ENCODE peak calls at places on chromosomes 13 and 19, in nine cellular contexts. Z is mesendoderm, F is cardiac fibroblast, C is sigmoid colon, E is psoas muscle, S is brain microvascular endothelial cell, B is lower leg skin, H is dorsolateral prefrontal cortex, Q is transverse colon. V is an unnamed sample.

GRCh38 chr13:63882052-63882451 is 2466.4 kb upstream of the PCDH20 start:
- DNase-seq in Z (no peak), F (no peak), C (no peak), E (no peak), S (no peak), B (no peak), H (no peak), Q (no peak), V (no peak)

GRCh38 chr19:3359850-3360493 is 6.4 kb upstream of the NFIC start:
- DNase-seq in Z (no peak), F (no peak), C (no peak), E (no peak), S (no peak), B (no peak), H (no peak), Q (no peak), V (peak)

GRCh38 chr19:45954132-45954531 is 19.5 kb downstream of the NOVA2 start:
- DNase-seq in Z (peak), F (no peak), C (no peak), E (no peak), S (no peak), B (no peak), H (no peak), Q (no peak), V (no peak)

GRCh38 chr13:29319451-29319850 is 276.0 kb downstream of the SLC7A1 start:
- DNase-seq in Z (peak), F (no peak), C (no peak), E (no peak), S (no peak), B (no peak), H (no peak), Q (no peak), V (no peak)

GRCh38 chr19:45650722-45651121 is 11.5 kb upstream of the EML2 start:
- DNase-seq in Z (no peak), F (no peak), C (no peak), E (no peak), S (no peak), B (no peak), H (no peak), Q (no peak), V (no peak)

GRCh38 chr13:94313321-94313720 is 166.2 kb downstream of the DCT start:
- DNase-seq in Z (no peak), F (no peak), C (no peak), E (no peak), S (no peak), B (no peak), H (no peak), Q (no peak), V (no peak)

GRCh38 chr19:54792814-54793213 is 10.6 kb upstream of the KIR2DL4 start:
- DNase-seq in Z (no peak), F (no peak), C (peak), E (no peak), S (no peak), B (no peak), H (no peak), Q (no peak), V (no peak)

GRCh38 chr19:49585023-49585422 is 3.9 kb downstream of the PRRG2 start:
- DNase-seq in Z (peak), F (no peak), C (no peak), E (no peak), S (no peak), B (no peak), H (no peak), Q (no peak), V (no peak)

GRCh38 chr13:42225051-42225450 is 46.9 kb upstream of the AKAP11 start:
- DNase-seq in Z (no peak), F (no peak), C (no peak), E (no peak), S (no peak), B (no peak), H (no peak), Q (no peak), V (no peak)

GRCh38 chr13:27296496-27296895 is 25.9 kb downstream of the RASL11A start:
- DNase-seq in Z (no peak), F (no peak), C (no peak), E (no peak), S (no peak), B (no peak), H (peak), Q (no peak), V (no peak)

GRCh38 chr13:30796132-30796832 is 60.9 kb downstream of the ALOX5AP start:
- DNase-seq in Z (no peak), F (peak), C (peak), E (no peak), S (peak), B (no peak), H (peak), Q (no peak), V (no peak)

GRCh38 chr19:10315335-10316214 is at the start of gene FDX2:
- DNase-seq in Z (peak), F (peak), C (peak), E (peak), S (peak), B (peak), H (peak), Q (peak), V (peak)

GRCh38 chr19:5947435-5947834 is 30.5 kb downstream of the RANBP3 start:
- DNase-seq in Z (no peak), F (peak), C (peak), E (peak), S (peak), B (peak), H (peak), Q (peak), V (no peak)

GRCh38 chr19:29214411-29214810 is 1.5 kb upstream of the UQCRFS1 start:
- DNase-seq in Z (no peak), F (no peak), C (no peak), E (no peak), S (no peak), B (no peak), H (no peak), Q (no peak), V (no peak)

GRCh38 chr13:101204270-101205011 is 211.9 kb downstream of the NALCN start:
- DNase-seq in Z (no peak), F (no peak), C (no peak), E (no peak), S (no peak), B (no peak), H (no peak), Q (no peak), V (no peak)

GRCh38 chr19:49950590-49950948 is 10.4 kb downstream of the SIGLEC11 start:
- DNase-seq in Z (no peak), F (no peak), C (no peak), E (no peak), S (no peak), B (no peak), H (no peak), Q (no peak), V (peak)

GRCh38 chr13:62482351-62482750 is 1066.7 kb upstream of the PCDH20 start:
- DNase-seq in Z (no peak), F (no peak), C (no peak), E (no peak), S (no peak), B (no peak), H (no peak), Q (no peak), V (no peak)

GRCh38 chr13:41613984-41614581 is 156.7 kb downstream of the RGCC start:
- DNase-seq in Z (peak), F (peak), C (peak), E (peak), S (peak), B (no peak), H (no peak), Q (no peak), V (no peak)

DNA sequence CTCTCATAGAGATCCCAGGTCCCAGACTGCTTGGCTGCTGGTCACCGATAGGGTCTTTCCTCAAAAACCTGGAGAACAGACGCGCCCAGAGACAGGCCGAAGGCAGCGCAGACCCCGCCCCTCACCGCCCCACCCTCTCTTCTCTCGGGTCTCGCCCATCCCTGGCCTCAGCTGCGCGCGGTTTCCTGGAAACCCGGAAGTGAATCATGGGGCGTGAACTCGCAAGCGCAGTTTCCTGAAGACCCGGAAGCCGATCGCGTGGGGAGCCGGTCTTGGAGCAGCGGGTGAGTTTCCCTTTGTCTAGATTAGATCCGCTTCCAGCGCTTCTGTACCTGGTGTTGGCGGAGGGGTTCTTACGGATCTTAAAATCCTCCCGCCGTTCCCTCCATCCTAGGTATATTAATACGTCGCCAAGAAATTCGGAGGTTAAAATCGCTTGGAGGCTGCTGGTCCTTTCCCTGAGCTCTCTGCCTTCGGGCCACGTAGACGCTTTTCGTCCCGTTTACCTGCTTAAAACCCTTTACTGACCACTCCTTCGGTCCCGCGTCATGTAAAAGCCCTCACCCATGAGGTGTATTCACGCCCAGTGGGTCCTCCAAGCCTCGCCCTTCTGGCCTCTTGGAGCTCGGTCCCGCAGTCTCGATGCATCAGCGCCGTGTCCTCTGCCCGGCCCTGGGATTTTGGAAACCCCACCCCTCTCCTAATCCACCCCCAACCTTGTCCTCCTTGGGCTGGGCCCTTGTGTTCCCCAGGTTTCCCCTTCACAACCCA is at the start of gene ZNF578:
- DNase-seq in Z (peak), F (peak), C (peak), E (peak), S (peak), B (peak), H (peak), Q (peak), V (peak)
- H3K4me3 ChIP-seq in Z (peak), F (peak), C (peak), E (peak), S (peak), B (peak), H (peak), Q (peak), V (peak)

GRCh38 chr19:2308114-2308556 is at the start of gene LINGO3:
- DNase-seq in Z (no peak), F (no peak), C (no peak), E (no peak), S (no peak), B (no peak), H (peak), Q (no peak), V (no peak)
- H3K4me3 ChIP-seq in Z (no peak), F (peak), C (no peak), E (peak), S (no peak), B (no peak), H (peak), Q (no peak), V (peak)

GRCh38 chr19:39398297-39398864 is 7.2 kb downstream of the MED29 start:
- DNase-seq in Z (no peak), F (peak), C (peak), E (peak), S (peak), B (peak), H (no peak), Q (peak), V (peak)
- H3K4me3 ChIP-seq in Z (no peak), F (no peak), C (no peak), E (no peak), S (no peak), B (no peak), H (no peak), Q (peak), V (peak)

DNA sequence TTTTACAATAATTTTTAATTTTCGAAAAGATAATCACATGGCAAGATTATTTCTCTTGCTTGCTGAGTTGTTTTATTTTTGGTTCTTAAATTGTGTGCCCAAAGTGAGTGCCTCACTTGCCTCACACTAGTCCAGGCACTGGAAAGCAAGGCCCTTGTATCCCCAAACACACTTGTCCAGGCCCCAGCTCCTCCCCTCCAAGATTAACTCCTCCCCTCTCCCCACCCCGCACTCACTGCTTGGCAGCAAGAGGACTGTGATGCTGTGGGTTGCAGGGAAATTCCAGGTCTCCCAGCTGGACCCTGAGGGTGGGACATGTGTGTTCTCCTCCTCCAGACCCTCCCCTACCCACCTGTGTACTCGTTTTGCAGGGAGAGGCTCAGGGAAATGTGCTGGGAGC is 3.9 kb downstream of the SIGLEC12 start:
- DNase-seq in Z (no peak), F (no peak), C (no peak), E (no peak), S (no peak), B (no peak), H (no peak), Q (no peak), V (no peak)
- H3K4me3 ChIP-seq in Z (no peak), F (no peak), C (no peak), E (no peak), S (no peak), B (no peak), H (no peak), Q (no peak), V (no peak)

V was measured in spleen.